ENCODE peak calls at places on chromosomes 13 and 19, in ten cellular contexts. One of them, this sample, is unnamed.

GRCh38 chr13:49840266-49840665 is 47.8 kb upstream of the KPNA3 start:
- DNase-seq in progenitor cell of endocrine pancreas: no peak
- DNase-seq in pancreas: no peak
- DNase-seq in naive thymus-derived CD4-positive, alpha-beta T cell: no peak
- DNase-seq in cardiac fibroblast: peak
- DNase-seq in GM04504: no peak
- DNase-seq in germinal center: no peak
- DNase-seq in WERI-Rb-1: peak
- DNase-seq in activated naive CD4-positive, alpha-beta T cell: no peak
- DNase-seq in T-helper 9 cell: no peak
- DNase-seq in this sample: no peak

GRCh38 chr13:64551755-64552154 is 2678.4 kb downstream of the PCDH9 start:
- DNase-seq in progenitor cell of endocrine pancreas: no peak
- DNase-seq in pancreas: no peak
- DNase-seq in naive thymus-derived CD4-positive, alpha-beta T cell: no peak
- DNase-seq in cardiac fibroblast: peak
- DNase-seq in GM04504: peak
- DNase-seq in germinal center: no peak
- DNase-seq in WERI-Rb-1: no peak
- DNase-seq in activated naive CD4-positive, alpha-beta T cell: no peak
- DNase-seq in T-helper 9 cell: no peak
- DNase-seq in this sample: no peak

GRCh38 chr19:34276614-34277013 is 22.3 kb downstream of the GARRE1 start:
- DNase-seq in progenitor cell of endocrine pancreas: no peak
- DNase-seq in pancreas: no peak
- DNase-seq in naive thymus-derived CD4-positive, alpha-beta T cell: no peak
- DNase-seq in cardiac fibroblast: no peak
- DNase-seq in GM04504: no peak
- DNase-seq in germinal center: peak
- DNase-seq in WERI-Rb-1: no peak
- DNase-seq in activated naive CD4-positive, alpha-beta T cell: no peak
- DNase-seq in T-helper 9 cell: no peak
- DNase-seq in this sample: no peak

GRCh38 chr13:84137292-84137691 is 255.0 kb upstream of the SLITRK1 start:
- DNase-seq in progenitor cell of endocrine pancreas: no peak
- DNase-seq in pancreas: no peak
- DNase-seq in naive thymus-derived CD4-positive, alpha-beta T cell: peak
- DNase-seq in cardiac fibroblast: no peak
- DNase-seq in GM04504: no peak
- DNase-seq in germinal center: no peak
- DNase-seq in WERI-Rb-1: no peak
- DNase-seq in activated naive CD4-positive, alpha-beta T cell: no peak
- DNase-seq in T-helper 9 cell: peak
- DNase-seq in this sample: peak

GRCh38 chr19:35146746-35147466 is 3.9 kb downstream of the FXYD7 start:
- DNase-seq in progenitor cell of endocrine pancreas: no peak
- DNase-seq in pancreas: no peak
- DNase-seq in naive thymus-derived CD4-positive, alpha-beta T cell: no peak
- DNase-seq in cardiac fibroblast: no peak
- DNase-seq in GM04504: no peak
- DNase-seq in germinal center: no peak
- DNase-seq in WERI-Rb-1: no peak
- DNase-seq in activated naive CD4-positive, alpha-beta T cell: no peak
- DNase-seq in T-helper 9 cell: no peak
- DNase-seq in this sample: no peak

GRCh38 chr13:48891586-48891985 is 84.1 kb upstream of the FNDC3A start:
- DNase-seq in progenitor cell of endocrine pancreas: no peak
- DNase-seq in pancreas: no peak
- DNase-seq in naive thymus-derived CD4-positive, alpha-beta T cell: no peak
- DNase-seq in cardiac fibroblast: peak
- DNase-seq in GM04504: no peak
- DNase-seq in germinal center: no peak
- DNase-seq in WERI-Rb-1: no peak
- DNase-seq in activated naive CD4-positive, alpha-beta T cell: no peak
- DNase-seq in T-helper 9 cell: no peak
- DNase-seq in this sample: no peak

GRCh38 chr13:46475586-46475991 is 77.4 kb upstream of the LRCH1 start:
- DNase-seq in progenitor cell of endocrine pancreas: no peak
- DNase-seq in pancreas: no peak
- DNase-seq in naive thymus-derived CD4-positive, alpha-beta T cell: no peak
- DNase-seq in cardiac fibroblast: peak
- DNase-seq in GM04504: no peak
- DNase-seq in germinal center: no peak
- DNase-seq in WERI-Rb-1: no peak
- DNase-seq in activated naive CD4-positive, alpha-beta T cell: no peak
- DNase-seq in T-helper 9 cell: no peak
- DNase-seq in this sample: no peak

GRCh38 chr19:28846094-28846812 is 366.7 kb downstream of the UQCRFS1 start:
- DNase-seq in progenitor cell of endocrine pancreas: no peak
- DNase-seq in pancreas: no peak
- DNase-seq in naive thymus-derived CD4-positive, alpha-beta T cell: no peak
- DNase-seq in cardiac fibroblast: no peak
- DNase-seq in GM04504: no peak
- DNase-seq in germinal center: no peak
- DNase-seq in WERI-Rb-1: no peak
- DNase-seq in activated naive CD4-positive, alpha-beta T cell: no peak
- DNase-seq in T-helper 9 cell: no peak
- DNase-seq in this sample: no peak

GRCh38 chr19:41927810-41928192 is 448 bp downstream of the ERFL start:
- DNase-seq in progenitor cell of endocrine pancreas: no peak
- DNase-seq in pancreas: peak
- DNase-seq in naive thymus-derived CD4-positive, alpha-beta T cell: no peak
- DNase-seq in cardiac fibroblast: no peak
- DNase-seq in GM04504: no peak
- DNase-seq in germinal center: peak
- DNase-seq in WERI-Rb-1: no peak
- DNase-seq in activated naive CD4-positive, alpha-beta T cell: no peak
- DNase-seq in T-helper 9 cell: peak
- DNase-seq in this sample: no peak